ENCODE peak calls at places on chromosomes 6 and 20, in nine cellular contexts. L is neural progenitor cell; V is NAMALWA; K is CD8-positive, alpha-beta T cell; E is GM03348; G is head of caudate nucleus; P is naive thymus-derived CD4-positive, alpha-beta T cell; Y is mucosa of gallbladder; D is H9. C is an unnamed sample.

GRCh38 chr6:111228094-111228493 is 140.8 kb downstream of the SLC16A10 start:
- DNase-seq in L (no peak), G (no peak), K (no peak), V (no peak), D (no peak), E (peak; percentile 37), Y (no peak), P (no peak), C (no peak)

GRCh38 chr6:104689551-104690205 is 170.0 kb downstream of the HACE1 start:
- DNase-seq in P (no peak), D (no peak), E (peak; percentile 49), L (no peak), V (no peak), Y (no peak), G (no peak), K (no peak), C (no peak)

GRCh38 chr6:71345505-71345904 is 56.9 kb downstream of the OGFRL1 start:
- DNase-seq in K (no peak), G (no peak), D (no peak), E (no peak), P (no peak), Y (no peak), V (no peak), L (no peak), C (no peak)

GRCh38 chr6:108510461-108511319 is 50.0 kb upstream of the FOXO3 start:
- DNase-seq in P (no peak), K (no peak), D (no peak), E (no peak), V (no peak), G (no peak), Y (no peak), L (no peak), C (no peak)

GRCh38 chr6:155349129-155349528 is 34.8 kb upstream of the TFB1M start:
- DNase-seq in K (no peak), E (peak; percentile 41), G (no peak), D (no peak), L (no peak), V (no peak), P (no peak), Y (no peak), C (no peak)

GRCh38 chr20:48606841-48607543 is 220.8 kb downstream of the PREX1 start:
- DNase-seq in Y (no peak), P (no peak), D (no peak), V (no peak), K (no peak), G (no peak), E (no peak), L (no peak), C (no peak)

GRCh38 chr20:62962221-62962879 is 9.8 kb downstream of the SLC17A9 start:
- DNase-seq in K (no peak), D (no peak), V (no peak), Y (no peak), P (no peak), E (no peak), G (no peak), L (no peak), C (no peak)

GRCh38 chr6:39226606-39227300 is 2.5 kb downstream of the KCNK5 start:
- DNase-seq in K (no peak), G (no peak), P (no peak), V (no peak), L (no peak), E (no peak), D (no peak), Y (no peak), C (no peak)

GRCh38 chr6:161259302-161259701 is 14.6 kb downstream of the AGPAT4 start:
- DNase-seq in V (no peak), L (no peak), E (no peak), P (no peak), D (no peak), Y (no peak), K (no peak), G (no peak), C (no peak)

GRCh38 chr20:1500496-1500895 is 9.3 kb upstream of the SIRPB2 start:
- DNase-seq in L (no peak), E (no peak), P (no peak), D (peak; percentile 59), V (no peak), K (no peak), G (no peak), Y (no peak), C (no peak)

GRCh38 chr20:5141615-5142014 is 14.8 kb downstream of the CDS2 start:
- DNase-seq in D (no peak), G (peak; percentile 45), L (no peak), E (no peak), Y (no peak), P (no peak), K (no peak), V (no peak), C (no peak)

GRCh38 chr6:88989215-88989614 is 25.8 kb upstream of the RNGTT start:
- DNase-seq in V (no peak), K (no peak), Y (no peak), P (no peak), D (no peak), G (no peak), L (no peak), E (no peak), C (no peak)

GRCh38 chr20:62804632-62805364 is at the start of gene OGFR:
- DNase-seq in G (peak; percentile 54), P (peak; percentile 72), Y (no peak), L (peak; percentile 74), D (peak; percentile 55), K (peak; percentile 85), V (peak; percentile 81), E (peak; percentile 95), C (peak; percentile 53)

GRCh38 chr20:53706511-53707031 is 112.9 kb upstream of the ZNF217 start:
- DNase-seq in V (peak; percentile 69), D (no peak), Y (no peak), G (no peak), P (peak; percentile 29), E (peak; percentile 44), K (peak; percentile 57), L (peak; percentile 38), C (no peak)

GRCh38 chr6:158396136-158396535 is 83.9 kb downstream of the TULP4 start:
- DNase-seq in L (no peak), G (no peak), E (no peak), P (no peak), D (no peak), K (no peak), V (no peak), Y (no peak), C (no peak)

GRCh38 chr6:137823826-137824501 is 43.1 kb upstream of the TNFAIP3 start:
- DNase-seq in L (peak; percentile 7), G (no peak), Y (peak; percentile 45), P (peak; percentile 100), V (peak; percentile 9), D (no peak), K (peak; percentile 73), E (peak; percentile 11), C (no peak)

GRCh38 chr6:18990313-18990978 is 603.3 kb downstream of the RNF144B start:
- DNase-seq in K (no peak), P (no peak), Y (peak; percentile 65), G (peak; percentile 76), V (peak; percentile 82), L (peak; percentile 93), D (peak; percentile 91), E (peak; percentile 60), C (peak; percentile 79)

GRCh38 chr20:57600324-57601210 is 19.7 kb downstream of the ZBP1 start:
- DNase-seq in L (no peak), D (no peak), G (no peak), Y (no peak), E (no peak), K (no peak), P (no peak), V (no peak), C (no peak)

GRCh38 chr6:62229231-62229630 is 56.8 kb downstream of the KHDRBS2 start:
- DNase-seq in E (no peak), V (no peak), P (no peak), Y (no peak), K (no peak), D (no peak), L (peak; percentile 30), G (no peak), C (no peak)

GRCh38 chr6:158040051-158040803 is 58.6 kb downstream of the SYNJ2 start:
- DNase-seq in G (no peak), D (no peak), K (no peak), Y (peak; percentile 64), L (no peak), V (no peak), P (no peak), E (peak; percentile 85), C (no peak)

GRCh38 chr6:152295346-152295745 is 341.8 kb downstream of the SYNE1 start:
- DNase-seq in D (no peak), V (no peak), G (no peak), L (no peak), E (peak; percentile 7), K (no peak), Y (no peak), P (no peak), C (peak; percentile 32)

GRCh38 chr6:41053056-41053455 is at the start of gene APOBEC2:
- DNase-seq in V (no peak), L (peak; percentile 17), E (no peak), D (no peak), P (no peak), Y (no peak), K (no peak), G (no peak), C (no peak)

GRCh38 chr6:37456816-37457560 is 24.0 kb downstream of the CMTR1 start:
- DNase-seq in V (no peak), K (no peak), D (no peak), P (no peak), E (peak; percentile 89), L (no peak), G (peak; percentile 71), Y (no peak), C (no peak)

GRCh38 chr6:159169193-159169555 is at the start of gene FNDC1:
- DNase-seq in P (no peak), E (peak; percentile 93), V (peak; percentile 35), D (peak; percentile 48), K (no peak), G (no peak), Y (no peak), L (peak; percentile 84), C (no peak)

GRCh38 chr6:99589290-99589672 is 17.4 kb upstream of the PRDM13 start:
- DNase-seq in E (peak; percentile 44), D (peak; percentile 51), G (no peak), P (no peak), K (peak; percentile 53), Y (no peak), L (peak; percentile 64), V (no peak), C (no peak)

GRCh38 chr6:161303628-161304340 is 29.9 kb upstream of the AGPAT4 start:
- DNase-seq in G (no peak), D (no peak), V (no peak), L (no peak), P (no peak), Y (no peak), K (no peak), E (peak; percentile 25), C (no peak)

GRCh38 chr6:47424436-47424836 is 53.2 kb upstream of the CD2AP start:
- DNase-seq in K (no peak), E (no peak), G (no peak), Y (no peak), P (no peak), D (no peak), L (no peak), V (no peak), C (no peak)

GRCh38 chr20:34582911-34583310 is 24.4 kb downstream of the MAP1LC3A start:
- DNase-seq in E (no peak), D (no peak), G (no peak), K (peak; percentile 13), Y (no peak), V (no peak), P (no peak), L (no peak), C (no peak)